ENCODE peak calls at places on chromosomes 13 and 19, in seven cellular contexts. M is H1, H is neuronal stem cell, X is H9, R is IMR-90, U is mesendoderm, Z is mesenchymal stem cell. L is an unnamed sample. For H3K4me1, the result is how much of the 10 kb centered on the place peaks cover.

GRCh38 chr13:113009743-113010509 is 40.9 kb downstream of the MCF2L start:
- DNase-seq in M (no peak), H (no peak), X (no peak), R (no peak), U (no peak), Z (no peak), L (no peak)

GRCh38 chr19:13995017-13995728 is 10.9 kb downstream of the RFX1 start:
- DNase-seq in M (no peak), H (no peak), X (no peak), R (peak), U (no peak), Z (no peak), L (no peak)

GRCh38 chr13:73131247-73131646 is 72.4 kb downstream of the KLF5 start:
- DNase-seq in M (no peak), H (no peak), X (no peak), R (no peak), U (peak), Z (no peak), L (peak)

GRCh38 chr13:94073006-94073744 is 406.3 kb downstream of the DCT start:
- DNase-seq in M (no peak), H (no peak), X (no peak), R (peak), U (no peak), Z (peak), L (no peak)

GRCh38 chr13:108176685-108177274 is 38.6 kb downstream of the LIG4 start:
- DNase-seq in M (peak), H (no peak), X (no peak), R (peak), U (peak), Z (peak), L (no peak)

GRCh38 chr19:17933414-17934129 is 757 bp downstream of the CCDC124 start:
- DNase-seq in M (no peak), H (no peak), X (no peak), R (peak), U (no peak), Z (peak), L (peak)

GRCh38 chr13:65971541-65971940 is 1258.6 kb downstream of the PCDH9 start:
- DNase-seq in M (no peak), H (peak), X (no peak), R (no peak), U (peak), Z (no peak), L (no peak)

GRCh38 chr19:11496391-11497163 is 9.1 kb downstream of the ZNF653 start:
- DNase-seq in M (peak), H (peak), X (peak), R (peak), U (peak), Z (peak), L (peak)

GRCh38 chr19:3770136-3771032 is 1.6 kb downstream of the RAX2 start:
- DNase-seq in M (no peak), H (no peak), X (no peak), R (no peak), U (no peak), Z (no peak), L (no peak)

GRCh38 chr19:55376381-55376933 is at the start of gene TMEM190:
- DNase-seq in M (peak), H (no peak), X (peak), R (no peak), U (peak), Z (no peak), L (no peak)

GRCh38 chr13:104014803-104015645 is 948.8 kb upstream of the SLC10A2 start:
- DNase-seq in M (no peak), H (no peak), X (no peak), R (peak), U (no peak), Z (peak), L (no peak)

GRCh38 chr19:42233106-42233505 is 9.3 kb downstream of the GSK3A start:
- DNase-seq in M (no peak), H (no peak), X (no peak), R (no peak), U (no peak), Z (no peak), L (no peak)

GRCh38 chr13:75511226-75511625 is 26.4 kb downstream of the COMMD6 start:
- DNase-seq in M (no peak), H (no peak), X (no peak), R (no peak), U (no peak), Z (no peak), L (no peak)
- H3K23ac ChIP-seq in M (no peak), H (no peak), X (no peak), R (no peak), U (no peak), Z (no peak), L (no peak)

DNA sequence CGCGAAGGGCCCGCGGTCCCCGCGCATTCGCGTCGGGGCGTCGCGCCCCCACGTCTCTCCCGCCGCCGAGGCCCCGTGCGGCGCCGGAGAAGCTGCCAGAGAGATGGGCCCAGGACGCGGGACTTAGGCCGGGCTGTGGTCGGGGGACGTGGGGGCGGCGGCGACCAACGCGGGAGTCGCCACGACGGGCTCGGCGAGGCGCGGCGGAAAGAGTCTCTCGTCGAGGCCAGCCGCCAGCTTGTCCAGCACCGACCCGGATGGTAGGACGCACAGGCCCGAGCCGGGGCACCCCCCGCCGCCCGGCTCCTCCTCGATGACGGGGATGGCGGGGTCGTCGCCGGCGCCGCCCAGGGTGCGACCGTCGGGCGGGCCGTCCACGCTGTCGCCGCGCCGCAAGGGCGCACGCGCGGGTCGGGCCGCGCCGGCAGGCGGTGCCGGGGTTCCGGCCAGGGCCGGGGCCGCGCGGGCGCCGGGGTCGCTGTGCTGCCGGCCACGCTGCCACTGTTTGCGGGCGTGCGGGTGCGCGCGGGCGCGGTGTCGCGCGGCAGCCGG is 8.7 kb downstream of the CBARP start:
- DNase-seq in M (no peak), H (no peak), X (no peak), R (no peak), U (no peak), Z (no peak), L (no peak)
- H3K4me1 ChIP-seq in M (under half), H (under half), X (under half), R (under half), U (under half), Z (under half), L (under half)

GRCh38 chr19:38852231-38853044 is 2.7 kb upstream of the HNRNPL start:
- DNase-seq in M (peak), H (no peak), X (peak), R (peak), U (peak), Z (peak), L (peak)

GRCh38 chr19:38849746-38850230 is at the start of gene HNRNPL:
- DNase-seq in M (peak), H (no peak), X (no peak), R (no peak), U (no peak), Z (no peak), L (no peak)

GRCh38 chr19:38850231-38850975 is 617 bp upstream of the HNRNPL start:
- DNase-seq in M (peak), H (peak), X (peak), R (peak), U (peak), Z (peak), L (peak)

GRCh38 chr19:38851622-38852230 is 1.9 kb upstream of the HNRNPL start:
- DNase-seq in M (peak), H (peak), X (peak), R (peak), U (peak), Z (peak), L (peak)

DNA sequence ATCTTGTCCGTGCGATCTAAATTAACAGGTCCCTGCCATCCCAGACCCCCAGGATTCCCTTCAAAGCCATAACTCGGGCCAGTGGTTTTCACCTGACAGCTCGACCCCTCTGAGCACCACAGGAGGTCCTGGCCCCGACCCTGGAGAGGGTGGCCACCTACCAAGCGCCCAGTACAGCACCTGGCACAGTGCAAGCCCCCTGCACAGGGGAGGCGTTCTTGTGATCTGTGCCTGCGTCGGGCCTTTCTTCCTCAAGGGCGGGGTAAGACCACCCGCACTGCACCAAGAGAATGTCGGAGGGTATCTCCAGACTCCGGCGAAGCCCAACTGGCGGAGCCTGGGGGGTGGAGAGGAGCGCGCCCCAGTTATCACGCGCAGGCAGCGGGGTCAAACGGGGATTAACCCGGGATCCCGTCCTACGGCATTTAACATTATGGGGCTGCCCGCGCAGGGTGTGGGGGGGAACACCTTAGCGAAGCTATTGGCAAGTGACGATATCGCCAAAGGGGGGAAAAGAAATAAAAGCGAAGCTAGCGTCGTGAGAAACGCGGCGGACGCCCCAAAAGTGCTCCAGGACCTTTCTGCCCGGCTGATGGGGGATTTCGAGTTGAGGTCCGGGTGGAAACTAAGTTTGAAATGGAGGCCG is 1.3 kb upstream of the HNRNPL start:
- DNase-seq in M (peak), H (peak), X (no peak), R (no peak), U (peak), Z (no peak), L (no peak)
- H2BK5ac ChIP-seq in M (peak), H (peak), X (peak), R (peak), U (no peak), Z (peak), L (peak)

GRCh38 chr13:31022491-31022890 is 90.0 kb downstream of the TEX26 start:
- DNase-seq in M (no peak), H (no peak), X (no peak), R (no peak), U (no peak), Z (no peak), L (no peak)
- H3K23ac ChIP-seq in M (no peak), H (no peak), X (no peak), R (no peak), U (no peak), Z (no peak), L (no peak)

GRCh38 chr19:45097450-45097775 is 4.4 kb downstream of the PPP1R37 start:
- DNase-seq in M (no peak), H (no peak), X (no peak), R (no peak), U (no peak), Z (no peak), L (no peak)

GRCh38 chr19:45099465-45100201 is 6.7 kb downstream of the PPP1R37 start:
- DNase-seq in M (no peak), H (no peak), X (no peak), R (peak), U (no peak), Z (no peak), L (no peak)

GRCh38 chr19:45096700-45097099 is 3.7 kb downstream of the PPP1R37 start:
- DNase-seq in M (no peak), H (no peak), X (no peak), R (no peak), U (no peak), Z (no peak), L (no peak)

GRCh38 chr19:45098521-45099464 is 5.8 kb downstream of the PPP1R37 start:
- DNase-seq in M (no peak), H (no peak), X (no peak), R (peak), U (no peak), Z (no peak), L (no peak)

DNA sequence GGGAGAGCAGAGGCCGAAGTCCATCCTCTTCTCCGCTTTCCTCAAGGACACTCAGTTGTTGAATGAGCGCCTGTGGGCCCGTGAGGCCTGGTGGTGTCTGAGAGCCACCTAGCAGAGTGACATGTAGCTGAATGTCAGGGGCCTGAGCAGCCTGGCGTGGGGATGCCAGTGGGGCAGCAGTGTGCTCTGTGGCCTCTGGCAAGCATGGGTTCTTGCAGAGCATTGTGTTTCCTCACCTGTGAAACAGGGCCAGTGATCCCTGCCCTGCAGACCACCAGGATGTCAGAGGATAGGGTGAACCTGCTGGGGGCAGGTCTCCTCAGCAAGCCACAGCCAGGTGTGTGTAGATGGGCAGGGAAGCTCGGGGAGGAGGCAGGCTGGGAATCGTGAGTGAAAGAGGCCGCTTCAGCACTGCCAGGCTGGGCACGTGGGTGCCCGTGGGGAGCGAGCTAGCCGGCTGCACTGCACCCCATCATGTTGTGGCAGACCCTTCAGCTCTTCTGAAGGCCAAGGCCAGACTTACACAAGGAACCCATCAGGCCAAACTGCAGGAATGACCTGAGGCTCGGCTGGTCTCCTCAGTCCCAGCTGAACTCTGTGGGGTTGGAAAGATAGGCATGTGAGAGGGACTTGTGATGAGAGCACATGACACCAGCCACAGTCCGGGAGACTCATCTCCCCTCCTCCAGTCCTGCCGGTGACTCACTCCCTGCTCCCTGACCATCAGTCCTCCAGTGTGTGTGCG is 5.0 kb downstream of the PPP1R37 start:
- DNase-seq in M (no peak), H (no peak), X (no peak), R (peak), U (peak), Z (peak), L (peak)
- H3K4me1 ChIP-seq in M (under half), H (under half), X (under half), R (under half), U (under half), Z (half or more), L (under half)

L was measured in trophoblast cell.